ENCODE peak calls at places on chromosomes 13 and 19, in seven cellular contexts. Z, J, R, O, B, C and G are unnamed samples.

GRCh38 chr13:23570931-23571330 is 719 bp downstream of the TNFRSF19 start:
- DNase-seq in C (no peak), Z (no peak), B (no peak), O (no peak), J (peak), R (no peak), G (no peak)

GRCh38 chr19:47283405-47284059 is 8.8 kb downstream of the INAFM1 start:
- DNase-seq in J (no peak), O (no peak), C (no peak), R (no peak), Z (no peak), B (no peak), G (peak)

GRCh38 chr13:110212529-110212928 is 94.4 kb downstream of the COL4A1 start:
- DNase-seq in J (no peak), O (no peak), R (no peak), B (no peak), Z (no peak), C (no peak), G (no peak)

GRCh38 chr13:28650284-28650683 is 8.6 kb upstream of the POMP start:
- DNase-seq in B (no peak), R (no peak), J (no peak), O (no peak), Z (no peak), C (peak), G (no peak)

GRCh38 chr19:17703823-17704463 is 15.3 kb upstream of the MAP1S start:
- DNase-seq in O (peak), Z (peak), C (no peak), B (peak), R (peak), J (peak), G (peak)

GRCh38 chr19:16135410-16136127 is 7.9 kb upstream of the HSH2D start:
- DNase-seq in B (no peak), O (no peak), R (no peak), J (no peak), C (no peak), Z (no peak), G (no peak)

GRCh38 chr19:38691938-38692457 is 44.5 kb downstream of the ACTN4 start:
- DNase-seq in C (peak), B (no peak), O (no peak), Z (no peak), J (no peak), R (no peak), G (no peak)

GRCh38 chr13:27636624-27637288 is 15.1 kb downstream of the POLR1D start:
- DNase-seq in B (no peak), J (no peak), R (no peak), O (no peak), C (no peak), Z (no peak), G (no peak)

GRCh38 chr13:49410006-49410405 is 33.9 kb downstream of the CAB39L start:
- DNase-seq in R (no peak), J (no peak), O (no peak), Z (no peak), B (no peak), C (no peak), G (no peak)

GRCh38 chr13:48653074-48654054 is at the start of gene CYSLTR2:
- DNase-seq in R (peak), J (peak), Z (no peak), O (no peak), B (no peak), C (no peak), G (peak)

GRCh38 chr13:73220966-73221720 is 162.3 kb downstream of the KLF5 start:
- DNase-seq in J (peak), R (peak), B (no peak), O (no peak), C (no peak), Z (no peak), G (no peak)

GRCh38 chr13:48210178-48210577 is 22.8 kb upstream of the ITM2B start:
- DNase-seq in R (no peak), O (no peak), B (no peak), Z (no peak), C (peak), J (peak), G (no peak)

GRCh38 chr19:5863030-5863665 is 7.2 kb downstream of the FUT5 start:
- DNase-seq in O (no peak), C (no peak), R (no peak), Z (no peak), B (no peak), J (no peak), G (no peak)

GRCh38 chr19:15379996-15380647 is 535 bp upstream of the AKAP8 start:
- DNase-seq in C (no peak), B (peak), O (no peak), Z (no peak), R (peak), J (peak), G (no peak)

GRCh38 chr19:19211499-19212432 is at the start of gene NCAN:
- DNase-seq in B (no peak), J (no peak), R (no peak), C (no peak), O (no peak), Z (no peak), G (no peak)

GRCh38 chr13:19818223-19818842 is 35.6 kb upstream of the PSPC1 start:
- DNase-seq in C (no peak), Z (no peak), O (peak), B (peak), R (no peak), J (peak), G (peak)

GRCh38 chr19:3162418-3163229 is 15.9 kb upstream of the S1PR4 start:
- DNase-seq in B (no peak), C (peak), O (no peak), J (peak), Z (no peak), R (no peak), G (peak)

GRCh38 chr19:29376855-29377354 is 148.9 kb upstream of the VSTM2B start:
- DNase-seq in R (no peak), C (no peak), Z (no peak), J (no peak), B (peak), O (no peak), G (no peak)

GRCh38 chr19:47239610-47240296 is 8.8 kb upstream of the BBC3 start:
- DNase-seq in Z (no peak), C (peak), J (peak), B (peak), R (no peak), O (no peak), G (no peak)

GRCh38 chr13:40170982-40171381 is 495.5 kb downstream of the FOXO1 start:
- DNase-seq in Z (no peak), R (no peak), C (no peak), J (no peak), O (no peak), B (no peak), G (no peak)

GRCh38 chr19:34120846-34121639 is 51.3 kb upstream of the LSM14A start:
- DNase-seq in B (peak), Z (no peak), R (peak), J (peak), C (peak), O (no peak), G (peak)

GRCh38 chr19:37874784-37875183 is 31.6 kb downstream of the WDR87 start:
- DNase-seq in O (no peak), Z (no peak), C (no peak), R (no peak), J (no peak), B (no peak), G (no peak)

GRCh38 chr19:48554385-48555091 is 2.6 kb downstream of the SULT2B1 start:
- DNase-seq in J (no peak), R (no peak), Z (no peak), C (no peak), O (no peak), B (no peak), G (no peak)

GRCh38 chr13:107650081-107650701 is 565.1 kb downstream of the LIG4 start:
- DNase-seq in R (peak), Z (peak), O (peak), B (peak), C (peak), J (peak), G (peak)

GRCh38 chr19:277131-277530 is 14.1 kb downstream of the PLPP2 start:
- DNase-seq in R (no peak), B (no peak), Z (no peak), C (no peak), J (no peak), O (no peak), G (no peak)

GRCh38 chr19:45253396-45254027 is 2.4 kb downstream of the MARK4 start:
- DNase-seq in Z (no peak), O (no peak), R (no peak), J (no peak), C (peak), B (no peak), G (no peak)

GRCh38 chr13:106354961-106355360 is 180.5 kb downstream of the EFNB2 start:
- DNase-seq in R (no peak), J (no peak), O (no peak), B (no peak), Z (no peak), C (no peak), G (no peak)

GRCh38 chr19:3440082-3440481 is 40.2 kb downstream of the SMIM24 start:
- DNase-seq in Z (no peak), B (peak), C (no peak), O (peak), J (peak), R (peak), G (peak)